ENCODE peak calls at places on chromosome 10, in nine cellular contexts. K, F, B, V, T, O, I, A and M are unnamed samples.
A peak's percentile ranks its signal among the peaks of the same experiment; 100 is the strongest.

GRCh38 chr10:8136745-8137144 is 82.3 kb downstream of the GATA3 start:
- DNase-seq in O (no peak), T (no peak), A (no peak), K (no peak), F (no peak), B (no peak), I (no peak), V (no peak), M (no peak)

GRCh38 chr10:122780391-122780790 is 65.3 kb downstream of the CUZD1 start:
- DNase-seq in O (no peak), I (no peak), K (peak; percentile 31), V (peak; percentile 32), A (no peak), F (no peak), B (no peak), T (no peak), M (no peak)

GRCh38 chr10:60576130-60577069 is 186.7 kb upstream of the ANK3 start:
- DNase-seq in V (no peak), O (no peak), I (no peak), K (no peak), T (no peak), A (no peak), B (no peak), F (no peak), M (no peak)

GRCh38 chr10:131056091-131056490 is 255.4 kb downstream of the TCERG1L start:
- DNase-seq in T (no peak), V (no peak), K (no peak), I (peak; percentile 54), F (no peak), A (no peak), B (peak; percentile 20), O (no peak), M (no peak)

GRCh38 chr10:119703903-119704508 is 21.8 kb upstream of the INPP5F start:
- DNase-seq in O (no peak), I (no peak), V (no peak), K (no peak), F (no peak), A (no peak), T (no peak), B (no peak), M (no peak)

GRCh38 chr10:34280599-34281374 is 534.3 kb downstream of the PARD3 start:
- DNase-seq in K (no peak), A (peak; percentile 29), V (peak; percentile 93), O (peak; percentile 64), B (no peak), T (peak; percentile 54), I (no peak), F (no peak), M (peak; percentile 86)

GRCh38 chr10:71232089-71232998 is 20.0 kb downstream of the UNC5B start:
- DNase-seq in F (peak; percentile 70), K (no peak), A (no peak), B (peak; percentile 76), V (no peak), T (no peak), I (peak; percentile 76), O (peak; percentile 84), M (no peak)

GRCh38 chr10:49508654-49509053 is 30.3 kb downstream of the ERCC6 start:
- DNase-seq in F (no peak), T (no peak), V (no peak), K (no peak), I (no peak), A (no peak), B (no peak), O (peak; percentile 15), M (no peak)

GRCh38 chr10:127579640-127580039 is 30.5 kb downstream of the NPS start:
- DNase-seq in K (no peak), F (no peak), B (no peak), I (no peak), T (no peak), O (no peak), A (no peak), V (no peak), M (no peak)

GRCh38 chr10:132654708-132655661 is 117.4 kb downstream of the INPP5A start:
- DNase-seq in F (peak; percentile 95), O (no peak), I (peak; percentile 88), T (no peak), B (no peak), A (peak; percentile 20), V (peak; percentile 68), K (peak; percentile 39), M (no peak)

GRCh38 chr10:112953760-112954159 is 3.7 kb downstream of the TCF7L2 start:
- DNase-seq in K (no peak), V (peak; percentile 29), B (no peak), I (no peak), A (no peak), T (no peak), F (no peak), O (no peak), M (no peak)

GRCh38 chr10:112502536-112502935 is 55.5 kb downstream of the VTI1A start:
- DNase-seq in O (no peak), T (no peak), K (no peak), I (no peak), F (no peak), B (no peak), A (no peak), V (no peak), M (no peak)

GRCh38 chr10:80964955-80965614 is 427.4 kb downstream of the SH2D4B start:
- DNase-seq in T (no peak), B (no peak), V (no peak), F (no peak), I (no peak), K (no peak), A (no peak), O (no peak), M (no peak)

GRCh38 chr10:88190123-88190522 is 326.7 kb downstream of the PTEN start:
- DNase-seq in F (no peak), V (no peak), T (no peak), O (no peak), K (no peak), B (no peak), I (no peak), A (no peak), M (no peak)

GRCh38 chr10:93535293-93535692 is 31.2 kb upstream of the FFAR4 start:
- DNase-seq in V (no peak), B (no peak), K (no peak), I (no peak), F (no peak), A (no peak), T (no peak), O (no peak), M (no peak)
- TF ChIP-seq CTCF in V (no peak), B (no peak), K (peak; percentile 27), I (no peak), F (no peak), A (no peak), T (no peak), O (no peak), M (no peak)

DNA sequence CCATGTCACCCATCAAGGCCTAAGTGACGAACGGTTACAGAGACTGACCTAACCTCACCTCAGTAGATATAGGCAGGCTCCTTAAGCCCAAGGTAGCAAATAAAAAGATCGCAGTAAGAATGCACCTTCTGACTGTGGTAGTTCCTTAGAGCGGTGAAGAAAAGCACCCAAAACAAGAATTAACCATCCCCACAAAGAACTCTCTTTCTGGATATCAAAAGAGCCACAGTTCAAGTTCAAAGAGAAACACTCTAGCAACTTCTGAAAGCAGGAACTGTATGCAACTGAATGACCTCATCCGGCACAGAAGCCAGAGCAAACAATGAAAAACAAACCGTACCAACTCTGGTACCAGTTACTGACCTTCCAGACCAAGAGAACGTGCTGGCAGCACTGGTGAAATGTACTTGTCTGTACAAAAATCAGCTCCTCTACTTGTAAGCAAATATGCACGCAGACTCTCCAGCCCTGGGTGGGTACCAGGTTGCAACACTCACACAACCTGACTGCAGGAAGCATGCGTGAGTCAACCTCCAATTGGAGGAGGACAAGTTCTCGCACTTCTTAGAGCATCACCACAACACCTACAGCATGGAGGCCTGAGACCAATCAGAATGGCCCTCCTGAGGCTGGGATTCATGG is 202.7 kb downstream of the FAM107B start:
- DNase-seq in K (no peak), B (peak; percentile 59), A (peak; percentile 96), T (no peak), V (peak; percentile 87), F (no peak), O (peak; percentile 94), I (peak; percentile 81), M (no peak)
- H3K27ac ChIP-seq in K (no peak overlapping the region), B (peak overlapping the region; percentile 79), A (peak overlapping the region; percentile 18), T (no peak overlapping the region), V (peak overlapping the region; percentile 70), F (no peak overlapping the region), O (peak overlapping the region; percentile 90), I (peak overlapping the region; percentile 81), M (no peak overlapping the region)

GRCh38 chr10:26737730-26738129 is 40.2 kb downstream of the PDSS1 start:
- DNase-seq in F (no peak), A (no peak), I (no peak), B (no peak), K (no peak), O (no peak), T (no peak), V (no peak), M (no peak)
- TF ChIP-seq POLR2AphosphoS5 in F (no peak), A (no peak), I (peak; percentile 52), B (peak; percentile 30), K (no peak), O (no peak), T (no peak), V (no peak), M (no peak)

GRCh38 chr10:43574035-43574892 is at the start of gene ZNF239:
- DNase-seq in A (no peak), B (peak; percentile 79), K (peak; percentile 34), T (peak; percentile 45), I (peak; percentile 96), O (peak; percentile 78), F (peak; percentile 91), V (peak; percentile 56), M (peak; percentile 95)
- TF ChIP-seq CTCF in A (no peak), B (no peak), K (no peak), T (no peak), I (no peak), O (no peak), F (no peak), V (no peak), M (no peak)

GRCh38 chr10:77912576-77912975 is 14.0 kb downstream of the DLG5 start:
- DNase-seq in I (no peak), F (no peak), O (no peak), V (no peak), A (no peak), T (no peak), K (no peak), B (no peak), M (no peak)
- H3K27ac ChIP-seq in I (no peak overlapping the region), F (no peak overlapping the region), O (peak overlapping the region; percentile 64), V (no peak overlapping the region), A (no peak overlapping the region), T (no peak overlapping the region), K (no peak overlapping the region), B (peak overlapping the region; percentile 9), M (no peak overlapping the region)